ENCODE peak calls at places on chromosomes 1 and 21, in four cellular contexts. D is GM23248, J is H9, X is mammary epithelial cell. P is an unnamed sample.

GRCh38 chr21:43025636-43026180 is 49.9 kb downstream of the CBS start:
- DNase-seq in D (peak; percentile 56), J (no peak), X (no peak), P (peak; percentile 68)

GRCh38 chr1:221868894-221869293 is 127.0 kb upstream of the DUSP10 start:
- DNase-seq in D (peak; percentile 88), J (no peak), X (peak; percentile 77), P (peak; percentile 78)

GRCh38 chr1:194174528-194174927 is 988.1 kb upstream of the B3GALT2 start:
- DNase-seq in D (no peak), J (no peak), X (no peak), P (no peak)

GRCh38 chr1:1165900-1166421 is 7.7 kb upstream of the TTLL10 start:
- DNase-seq in D (no peak), J (no peak), X (no peak), P (no peak)

GRCh38 chr1:208231929-208232360 is 12.2 kb downstream of the PLXNA2 start:
- DNase-seq in D (peak; percentile 36), J (no peak), X (no peak), P (peak; percentile 88)

GRCh38 chr1:83670891-83671565 is 327.9 kb downstream of the TTLL7 start:
- DNase-seq in D (no peak), J (no peak), X (no peak), P (no peak)

GRCh38 chr1:39522661-39523567 is 31.5 kb downstream of the BMP8A start:
- DNase-seq in D (no peak), J (no peak), X (no peak), P (no peak)

GRCh38 chr1:94924967-94925366 is 1.9 kb downstream of the CNN3 start:
- DNase-seq in D (peak; percentile 62), J (no peak), X (peak; percentile 31), P (peak; percentile 44)

GRCh38 chr1:91672601-91673161 is 172.0 kb downstream of the CDC7 start:
- DNase-seq in D (no peak), J (no peak), X (no peak), P (no peak)

GRCh38 chr21:22993822-22994574 is 1995.8 kb downstream of the NCAM2 start:
- DNase-seq in D (no peak), J (peak; percentile 29), X (no peak), P (no peak)

GRCh38 chr1:61082336-61083013 is at the start of gene NFIA:
- DNase-seq in D (peak; percentile 75), J (peak; percentile 57), X (peak; percentile 62), P (peak; percentile 74)

GRCh38 chr1:93446837-93447451 is 974 bp upstream of the FNBP1L start:
- DNase-seq in D (peak; percentile 21), J (no peak), X (peak; percentile 91), P (peak; percentile 25)

GRCh38 chr1:8510041-8510823 is 192.3 kb downstream of the SLC45A1 start:
- DNase-seq in D (peak; percentile 87), J (no peak), X (peak; percentile 48), P (peak; percentile 93)

GRCh38 chr1:31788825-31789256 is 24.7 kb upstream of the ADGRB2 start:
- DNase-seq in D (peak; percentile 91), J (no peak), X (peak; percentile 66), P (peak; percentile 80)

GRCh38 chr1:229434005-229434640 is at the start of gene ACTA1:
- DNase-seq in D (no peak), J (peak; percentile 83), X (no peak), P (peak; percentile 5)

GRCh38 chr1:205493241-205494085 is 11.0 kb upstream of the CDK18 start:
- DNase-seq in D (peak; percentile 88), J (no peak), X (peak; percentile 85), P (peak; percentile 77)

GRCh38 chr1:27966402-27967105 is 6.8 kb downstream of the XKR8 start:
- DNase-seq in D (no peak), J (no peak), X (peak; percentile 67), P (no peak)

GRCh38 chr21:42051788-42052187 is 19.3 kb upstream of the UMODL1 start:
- DNase-seq in D (no peak), J (no peak), X (no peak), P (no peak)

GRCh38 chr1:63980706-63981407 is 207.0 kb downstream of the ROR1 start:
- DNase-seq in D (no peak), J (no peak), X (peak; percentile 65), P (no peak)

GRCh38 chr1:116962976-116963639 is 38.5 kb upstream of the CD101 start:
- DNase-seq in D (no peak), J (no peak), X (no peak), P (no peak)

GRCh38 chr1:3564921-3565831 is 46.1 kb downstream of the MEGF6 start:
- DNase-seq in D (peak; percentile 49), J (peak; percentile 69), X (no peak), P (peak; percentile 57)

DNA sequence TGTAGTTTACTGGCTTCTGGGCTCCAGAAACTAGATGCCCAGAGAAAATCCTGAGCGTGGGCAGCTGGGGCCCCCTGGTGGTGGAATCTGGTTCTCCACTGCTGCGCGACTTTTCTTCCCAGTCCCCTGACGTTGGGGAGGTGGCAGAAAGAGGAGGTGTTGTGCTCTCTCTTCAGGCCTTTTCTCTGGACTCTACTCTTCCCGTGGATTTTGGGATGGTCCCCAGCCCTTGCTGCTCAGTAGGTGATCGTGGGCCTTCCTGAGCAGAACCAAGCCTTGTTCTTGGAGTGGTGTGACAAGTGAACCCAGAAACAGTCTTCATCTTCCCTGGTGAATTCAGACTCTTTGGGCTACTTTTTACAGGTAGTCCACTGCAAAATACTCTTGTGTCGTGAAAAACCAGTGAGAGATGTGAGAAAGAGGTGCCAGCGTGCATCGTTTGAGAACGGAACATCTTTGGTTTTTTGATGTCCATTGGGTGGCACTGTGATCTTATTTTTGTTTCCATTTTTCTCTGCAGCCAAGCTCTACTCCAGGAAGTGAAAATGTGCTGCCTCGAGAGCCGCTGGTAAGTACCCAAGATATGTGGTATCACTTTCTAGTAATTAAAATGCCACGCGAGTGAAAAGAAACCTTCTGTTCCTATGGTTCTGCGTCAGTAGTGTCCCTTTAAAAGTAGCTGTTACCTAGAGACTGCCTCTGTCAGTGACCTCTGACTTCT is 20.2 kb downstream of the PEX14 start:
- DNase-seq in D (peak; percentile 78), J (peak; percentile 73), X (peak; percentile 74), P (peak; percentile 86)
- H3K9ac ChIP-seq in D (peak overlapping the region; percentile 69), J (no peak overlapping the region), X (peak overlapping the region; percentile 80), P (peak overlapping the region; percentile 76)

DNA sequence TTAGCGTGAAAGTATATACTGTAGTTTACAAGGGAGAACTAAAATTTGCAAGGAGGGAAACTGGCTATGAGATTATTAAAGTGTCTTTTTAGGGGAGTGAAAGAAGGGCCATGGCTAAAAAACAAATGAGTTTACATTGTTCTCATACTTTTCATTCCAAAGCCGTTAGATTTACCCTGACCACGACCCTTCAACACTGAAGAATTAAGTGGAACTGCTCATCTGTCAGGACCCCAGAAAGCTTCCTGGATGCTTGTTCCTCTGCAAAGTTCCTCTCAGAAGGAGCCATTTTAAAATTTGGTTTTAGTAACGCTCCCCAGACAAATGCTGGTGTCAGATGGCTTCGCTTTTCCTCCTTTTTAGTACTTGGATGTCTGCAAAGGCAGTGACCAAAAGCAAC is 82.7 kb upstream of the ZBTB18 start:
- DNase-seq in D (peak; percentile 4), J (no peak), X (no peak), P (peak; percentile 7)
- H3K9ac ChIP-seq in D (no peak overlapping the region), J (no peak overlapping the region), X (no peak overlapping the region), P (no peak overlapping the region)

GRCh38 chr1:183898001-183898396 is 93.1 kb downstream of the RGL1 start:
- DNase-seq in D (no peak), J (no peak), X (no peak), P (no peak)
- H3K9ac ChIP-seq in D (no peak overlapping the region), J (no peak overlapping the region), X (no peak overlapping the region), P (no peak overlapping the region)

GRCh38 chr1:36350659-36351171 is 27.3 kb upstream of the EVA1B start:
- DNase-seq in D (peak; percentile 94), J (no peak), X (peak; percentile 74), P (peak; percentile 89)

GRCh38 chr1:36349241-36349671 is 25.8 kb upstream of the EVA1B start:
- DNase-seq in D (peak; percentile 81), J (no peak), X (peak; percentile 64), P (peak; percentile 45)

GRCh38 chr1:36351222-36351977 is 28.0 kb upstream of the EVA1B start:
- DNase-seq in D (peak; percentile 96), J (no peak), X (peak; percentile 86), P (peak; percentile 85)

GRCh38 chr1:36352141-36352909 is 28.9 kb upstream of the EVA1B start:
- DNase-seq in D (peak; percentile 57), J (no peak), X (no peak), P (no peak)

DNA sequence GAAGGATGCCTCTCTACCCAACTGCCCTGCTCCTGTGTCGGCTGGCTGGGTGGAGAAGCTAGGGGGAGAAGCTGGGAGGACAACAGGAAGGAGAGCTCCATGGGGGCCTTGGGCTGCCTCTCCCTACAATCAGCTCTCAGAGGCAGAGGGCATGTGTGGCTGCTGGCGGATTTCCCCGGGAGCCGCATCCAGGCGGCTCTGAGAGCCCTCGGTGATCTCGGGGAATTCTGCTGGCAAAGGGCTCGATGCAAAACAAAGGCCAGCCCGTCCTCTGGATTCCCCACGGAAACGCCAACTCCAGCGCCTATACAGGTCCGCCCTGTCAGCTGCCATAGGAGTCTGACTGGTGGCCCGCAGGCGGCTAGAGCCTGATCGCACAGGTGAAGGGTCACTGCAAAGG is 26.4 kb upstream of the EVA1B start:
- DNase-seq in D (peak; percentile 51), J (no peak), X (peak; percentile 37), P (no peak)
- H3K9ac ChIP-seq in D (peak overlapping the region; percentile 82), J (no peak overlapping the region), X (peak overlapping the region; percentile 14), P (peak overlapping the region; percentile 75)

GRCh38 chr21:14866859-14867560 is 197.8 kb downstream of the NRIP1 start:
- DNase-seq in D (no peak), J (no peak), X (peak; percentile 68), P (peak; percentile 75)

GRCh38 chr21:14863745-14864210 is 201.0 kb downstream of the NRIP1 start:
- DNase-seq in D (no peak), J (no peak), X (no peak), P (no peak)

GRCh38 chr21:14869984-14870840 is 194.6 kb downstream of the NRIP1 start:
- DNase-seq in D (no peak), J (no peak), X (no peak), P (no peak)

GRCh38 chr21:14862794-14863720 is 201.7 kb downstream of the NRIP1 start:
- DNase-seq in D (peak; percentile 52), J (no peak), X (no peak), P (peak; percentile 75)

DNA sequence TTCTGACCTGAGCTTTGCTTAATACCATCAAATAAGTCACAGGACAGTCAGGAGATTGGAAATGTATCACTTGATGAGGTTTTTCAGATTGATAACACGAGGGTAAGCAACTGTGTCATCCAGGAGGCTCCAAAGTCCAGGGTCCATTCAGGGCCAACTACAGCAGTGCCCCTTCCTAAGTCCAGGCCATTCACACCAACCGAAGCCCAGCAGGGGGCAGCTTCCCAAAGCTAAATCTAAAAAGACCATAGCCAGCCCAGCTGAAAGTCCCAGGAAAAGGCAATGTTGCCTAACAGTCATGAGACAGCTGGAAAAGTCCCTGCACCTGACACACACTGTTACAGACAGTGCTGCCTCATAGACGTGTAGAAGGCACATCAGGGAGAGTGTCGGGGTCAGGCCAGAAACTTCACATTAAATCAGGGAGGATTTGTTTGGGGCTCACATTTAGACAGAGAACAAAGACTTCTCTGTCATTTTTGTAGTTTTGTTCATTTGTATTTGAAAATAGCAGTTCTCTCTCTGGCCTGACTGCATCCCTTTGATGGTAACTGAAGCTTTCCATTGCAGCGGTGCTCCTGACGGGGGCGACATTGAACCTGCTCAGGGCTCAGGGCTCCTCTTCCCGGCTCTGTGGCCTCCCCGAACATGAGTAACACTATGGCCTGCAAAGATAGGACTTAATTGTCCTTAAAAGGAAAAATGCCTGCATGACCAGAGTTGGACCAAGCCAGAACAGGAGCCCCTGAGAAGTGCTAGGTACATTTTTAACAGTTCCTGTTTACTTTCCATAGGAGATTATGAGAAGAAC is 200.4 kb downstream of the NRIP1 start:
- DNase-seq in D (peak; percentile 81), J (peak; percentile 74), X (peak; percentile 81), P (peak; percentile 76)
- H3K9ac ChIP-seq in D (no peak overlapping the region), J (no peak overlapping the region), X (no peak overlapping the region), P (peak overlapping the region; percentile 52)